ENCODE peak calls at places on chromosomes 16 and 17, in four cellular contexts. T, D, M and W are unnamed samples.

GRCh38 chr16:15808071-15808470 is 48.8 kb downstream of the MYH11 start:
- DNase-seq in D (no peak), T (no peak), M (no peak), W (no peak)

GRCh38 chr17:29732613-29733012 is 109.9 kb upstream of the CORO6 start:
- DNase-seq in M (no peak), T (no peak), D (no peak), W (peak)

GRCh38 chr16:35305476-35305875 is 1846.1 kb downstream of the TP53TG3F start:
- DNase-seq in M (no peak), T (no peak), D (no peak), W (no peak)

GRCh38 chr17:81510524-81510797 is 2.1 kb downstream of the ACTG1 start:
- DNase-seq in M (no peak), D (no peak), T (no peak), W (no peak)

GRCh38 chr17:72590882-72591499 is 470.2 kb downstream of the SOX9 start:
- DNase-seq in T (no peak), M (no peak), D (no peak), W (no peak)

GRCh38 chr17:48356866-48357265 is 73.1 kb downstream of the SKAP1 start:
- DNase-seq in D (no peak), M (no peak), T (no peak), W (no peak)

GRCh38 chr17:59406808-59407381 is 75.4 kb downstream of the YPEL2 start:
- DNase-seq in T (peak), D (peak), M (no peak), W (no peak)

GRCh38 chr17:79362086-79362995 is 248.5 kb downstream of the RBFOX3 start:
- DNase-seq in M (no peak), D (no peak), T (peak), W (no peak)

GRCh38 chr16:19393226-19394074 is 24.2 kb upstream of the TMC5 start:
- DNase-seq in T (no peak), M (no peak), D (no peak), W (no peak)

DNA sequence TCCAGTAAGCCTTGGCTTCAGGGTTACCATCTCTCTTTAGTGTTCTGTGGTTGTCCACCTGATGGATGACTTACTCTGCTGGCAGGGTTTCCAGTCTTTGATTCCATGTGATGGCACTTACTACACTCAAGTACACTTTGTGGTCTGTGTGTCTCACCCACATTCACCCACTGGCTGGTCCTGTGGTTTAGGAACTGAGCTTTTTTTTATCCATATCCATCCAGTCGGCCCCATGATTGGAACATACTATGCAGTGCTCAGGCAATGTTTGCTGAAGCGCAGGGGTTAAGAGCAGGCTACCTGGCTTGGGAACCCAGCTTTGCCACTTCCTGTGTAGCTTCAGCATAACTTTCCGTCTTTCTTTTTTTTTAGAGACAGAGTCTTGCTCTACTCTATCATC is 2.8 kb upstream of the FUS start:
- DNase-seq in M (no peak), T (no peak), D (no peak), W (no peak)
- TF ChIP-seq NFIC in M (no peak), T (no peak), D (no peak), W (no peak)

GRCh38 chr17:70562137-70562536 is 392.8 kb downstream of the KCNJ2 start:
- DNase-seq in M (no peak), D (no peak), T (no peak), W (no peak)
- TF ChIP-seq NFIC in M (no peak), D (no peak), T (no peak), W (no peak)

GRCh38 chr17:41660221-41660711 is 28.4 kb upstream of the EIF1 start:
- DNase-seq in M (no peak), D (no peak), T (no peak), W (no peak)

GRCh38 chr17:41656249-41657023 is 32.1 kb upstream of the KRT17 start:
- DNase-seq in M (no peak), T (no peak), D (no peak), W (no peak)

GRCh38 chr17:41657164-41657754 is 31.4 kb upstream of the EIF1 start:
- DNase-seq in M (no peak), D (no peak), T (no peak), W (no peak)

GRCh38 chr17:41657936-41658335 is 30.7 kb upstream of the EIF1 start:
- DNase-seq in T (no peak), M (no peak), D (no peak), W (no peak)

GRCh38 chr17:41659813-41660212 is 28.9 kb upstream of the EIF1 start:
- DNase-seq in M (no peak), D (no peak), T (no peak), W (no peak)
- TF ChIP-seq NFIC in M (no peak), D (no peak), T (no peak), W (no peak)

DNA sequence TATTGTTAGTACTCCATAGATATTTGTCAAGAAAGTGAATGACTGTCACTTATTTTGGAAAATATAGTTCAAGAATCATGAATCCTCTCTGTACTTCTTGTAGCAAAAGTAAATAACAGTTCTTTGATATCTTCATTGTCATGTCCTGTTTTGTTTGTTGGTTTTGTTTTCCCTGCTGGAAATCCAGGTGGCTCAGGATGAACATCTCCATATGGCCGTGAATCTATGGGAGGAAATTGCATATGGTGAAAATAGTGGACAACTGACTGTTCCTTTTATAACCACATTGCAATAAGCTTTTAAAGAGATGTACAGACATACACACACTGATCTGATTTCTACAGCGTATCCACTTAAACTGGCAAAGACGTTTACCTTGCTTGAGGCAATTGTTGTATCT is 637.0 kb upstream of the RBFOX1 start:
- DNase-seq in M (no peak), D (no peak), T (no peak), W (no peak)
- TF ChIP-seq NFIC in M (no peak), D (no peak), T (no peak), W (no peak)

DNA sequence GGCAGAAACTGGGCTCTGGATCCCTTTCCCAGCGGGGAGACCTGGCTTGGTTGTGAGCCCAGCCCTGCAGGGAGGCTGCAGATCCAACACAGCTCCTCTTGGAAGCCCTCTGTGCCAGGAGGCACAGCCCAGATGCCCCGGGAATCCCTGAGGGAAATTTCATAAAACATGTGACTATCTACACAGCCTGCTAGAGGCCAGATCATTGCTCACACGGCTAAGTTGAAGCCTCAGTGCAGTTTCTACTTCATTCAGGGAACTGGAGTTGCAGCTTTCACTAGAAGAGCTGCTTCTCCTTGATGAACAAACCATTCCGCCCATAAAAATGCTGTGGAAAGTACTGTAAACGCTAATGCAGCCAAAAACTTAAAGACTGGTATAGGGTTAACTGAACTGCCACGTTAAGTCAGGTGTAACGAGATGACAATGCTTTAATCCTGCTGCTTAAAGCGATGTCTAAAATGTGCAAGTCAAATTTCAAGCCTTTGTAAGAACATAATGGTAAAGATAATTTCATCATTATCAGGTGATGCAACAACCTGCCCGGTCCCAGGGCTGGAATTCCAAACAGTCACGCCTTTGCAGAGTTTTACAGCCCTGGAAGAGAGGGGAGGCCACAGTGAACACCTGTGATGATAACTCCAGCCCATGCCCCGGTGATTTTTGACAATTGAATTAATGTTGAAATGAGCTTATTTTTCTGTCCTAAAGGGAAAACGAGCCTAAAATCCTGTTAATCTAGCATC is 172.5 kb downstream of the ZFHX3 start:
- DNase-seq in M (no peak), T (no peak), D (peak), W (no peak)
- TF ChIP-seq NFIC in M (no peak), T (no peak), D (no peak), W (no peak)

GRCh38 chr17:61729690-61730268 is 133.5 kb downstream of the BRIP1 start:
- DNase-seq in D (no peak), M (no peak), T (peak), W (no peak)
- TF ChIP-seq NFIC in D (no peak), M (no peak), T (no peak), W (no peak)